ENCODE peak calls at places on chromosomes 2 and 18, in six cellular contexts. X is natural killer cell, F is GM12864, Q is dorsolateral prefrontal cortex, G is fibroblast of pulmonary artery, R is OCI-LY7. D is an unnamed sample.

GRCh38 chr2:99911711-99912110 is 230.7 kb downstream of the AFF3 start:
- DNase-seq in X (no peak), F (no peak), Q (no peak), G (no peak), R (no peak), D (no peak)

GRCh38 chr18:42736074-42736473 is 379.4 kb downstream of the RIT2 start:
- DNase-seq in X (no peak), F (no peak), Q (no peak), G (no peak), R (no peak), D (no peak)

GRCh38 chr2:144389151-144389929 is 130.6 kb downstream of the ZEB2 start:
- DNase-seq in X (no peak), F (no peak), Q (no peak), G (no peak), R (no peak), D (no peak)

GRCh38 chr2:96699621-96700020 is 40.2 kb downstream of the LMAN2L start:
- DNase-seq in X (no peak), F (no peak), Q (no peak), G (no peak), R (no peak), D (no peak)

GRCh38 chr2:124476291-124476690 is 451.2 kb downstream of the CNTNAP5 start:
- DNase-seq in X (no peak), F (no peak), Q (no peak), G (peak), R (no peak), D (no peak)

GRCh38 chr2:26245231-26245732 is 543 bp downstream of the HADHB start:
- DNase-seq in X (peak), F (no peak), Q (peak), G (peak), R (peak), D (no peak)

GRCh38 chr2:38866773-38867443 is 8.8 kb downstream of the DHX57 start:
- DNase-seq in X (no peak), F (no peak), Q (no peak), G (no peak), R (no peak), D (no peak)

GRCh38 chr2:10057231-10058107 is 14.1 kb downstream of the KLF11 start:
- DNase-seq in X (no peak), F (no peak), Q (no peak), G (peak), R (no peak), D (no peak)

GRCh38 chr2:240425236-240425615 is 10.2 kb upstream of the GPC1 start:
- DNase-seq in X (no peak), F (no peak), Q (peak), G (no peak), R (no peak), D (no peak)

GRCh38 chr2:135190799-135191198 is 138.7 kb downstream of the RAB3GAP1 start:
- DNase-seq in X (no peak), F (no peak), Q (no peak), G (no peak), R (no peak), D (no peak)

GRCh38 chr2:111200333-111200879 is 79.7 kb downstream of the BCL2L11 start:
- DNase-seq in X (no peak), F (no peak), Q (no peak), G (no peak), R (no peak), D (no peak)

GRCh38 chr2:179591690-179592089 is 269.7 kb downstream of the ZNF385B start:
- DNase-seq in X (no peak), F (no peak), Q (no peak), G (no peak), R (no peak), D (no peak)

GRCh38 chr2:219596954-219597551 is 604 bp upstream of the STK11IP start:
- DNase-seq in X (no peak), F (no peak), Q (no peak), G (peak), R (no peak), D (no peak)

GRCh38 chr2:62920070-62920469 is 130.6 kb upstream of the OTX1 start:
- DNase-seq in X (no peak), F (no peak), Q (no peak), G (peak), R (no peak), D (no peak)

GRCh38 chr2:9388102-9388735 is 35.1 kb downstream of the ITGB1BP1 start:
- DNase-seq in X (no peak), F (no peak), Q (no peak), G (no peak), R (no peak), D (no peak)

GRCh38 chr2:169363570-169364150 is 1.3 kb upstream of the LRP2 start:
- DNase-seq in X (no peak), F (no peak), Q (peak), G (peak), R (no peak), D (peak)

GRCh38 chr2:105114551-105114950 is 76.7 kb downstream of the MRPS9 start:
- DNase-seq in X (no peak), F (peak), Q (no peak), G (peak), R (peak), D (no peak)

GRCh38 chr18:23281626-23282436 is 146.5 kb downstream of the CABLES1 start:
- DNase-seq in X (no peak), F (no peak), Q (no peak), G (no peak), R (no peak), D (no peak)

DNA sequence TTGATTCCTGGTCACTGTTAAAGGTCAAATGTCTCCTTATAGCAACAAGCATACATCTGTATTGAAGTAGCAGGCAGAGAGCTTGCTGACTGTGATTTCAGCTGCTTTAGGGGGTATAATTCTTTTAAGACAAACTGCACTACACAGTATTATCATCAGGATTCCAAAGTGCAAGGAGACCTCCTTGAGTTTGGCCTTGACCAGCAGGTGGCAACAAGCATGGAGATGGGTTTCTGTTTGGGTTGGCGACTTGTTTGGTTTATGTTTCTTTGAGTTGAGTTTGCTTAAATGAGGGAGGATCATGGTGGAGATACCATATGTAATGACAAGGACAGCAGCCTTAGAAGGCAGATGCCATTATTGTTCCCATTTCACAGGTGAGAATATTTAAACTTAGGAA is 681.0 kb upstream of the ID2 start:
- DNase-seq in X (no peak), F (no peak), Q (no peak), G (peak), R (peak), D (no peak)
- TF ChIP-seq CTCF in X (peak), F (peak), Q (no peak), G (peak), R (peak), D (no peak)

DNA sequence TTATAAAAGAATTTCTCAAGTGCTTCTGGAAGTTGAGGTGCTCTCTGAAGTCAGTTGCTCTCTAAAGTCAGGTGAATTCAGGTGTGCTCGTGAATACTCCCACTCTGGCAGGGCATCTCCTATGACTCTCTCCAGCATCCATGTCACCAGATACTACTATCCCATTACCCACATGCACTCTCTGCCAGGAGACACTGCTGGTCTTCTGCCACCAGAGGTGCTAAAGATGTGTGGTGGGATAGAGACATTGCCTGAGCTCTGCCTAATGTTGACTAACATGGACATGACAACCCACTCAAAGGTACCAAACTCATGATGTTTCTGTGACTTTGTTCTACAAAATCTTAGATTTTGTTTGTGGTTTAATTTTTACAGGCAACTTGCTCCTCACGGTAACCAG is 106.4 kb upstream of the HNRNPA3 start:
- DNase-seq in X (no peak), F (no peak), Q (no peak), G (no peak), R (peak), D (no peak)
- TF ChIP-seq CTCF in X (no peak), F (peak), Q (no peak), G (peak), R (peak), D (no peak)

DNA sequence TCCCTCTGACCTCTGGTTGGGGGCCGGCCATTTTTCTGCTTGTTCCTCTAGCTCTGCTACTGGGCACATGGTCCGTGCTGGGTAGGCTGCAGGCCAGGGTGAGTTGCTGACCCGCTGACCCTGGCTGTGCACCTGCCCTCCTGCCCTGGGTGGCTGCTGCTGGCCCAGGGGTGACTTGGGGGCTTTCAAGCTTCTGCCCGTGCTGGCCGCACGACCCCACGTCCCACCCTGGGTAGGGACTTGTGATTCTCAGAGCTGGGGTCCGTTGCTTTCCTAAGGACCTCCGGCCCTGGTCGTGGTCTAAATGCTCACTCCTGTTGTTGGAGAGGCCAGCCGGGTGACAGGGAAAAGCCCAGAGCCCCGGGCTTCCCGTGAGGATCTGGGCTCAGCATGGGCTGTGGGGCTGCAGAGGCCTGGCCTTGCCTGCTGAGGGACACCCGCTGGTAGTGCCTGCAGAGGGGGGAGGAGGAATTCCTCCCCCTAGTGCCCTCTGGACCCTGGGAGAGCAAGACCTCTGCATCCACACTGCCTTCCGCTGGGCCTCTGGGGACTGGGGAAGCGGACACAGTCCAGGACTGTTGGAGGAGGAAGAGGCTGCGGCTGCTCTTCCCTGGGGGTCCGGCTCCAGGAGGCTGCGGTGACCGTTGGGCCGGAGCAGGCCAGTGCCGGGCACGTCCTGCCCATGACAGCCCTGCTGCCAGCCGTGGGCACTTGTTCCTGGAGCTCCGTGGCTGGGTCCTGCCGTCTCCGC is 6.3 kb upstream of the GAL3ST2 start:
- DNase-seq in X (no peak), F (no peak), Q (no peak), G (no peak), R (no peak), D (no peak)
- TF ChIP-seq CTCF in X (no peak), F (no peak), Q (no peak), G (no peak), R (no peak), D (no peak)

GRCh38 chr2:189982777-189983394 is 79.6 kb downstream of the MSTN start:
- DNase-seq in X (no peak), F (no peak), Q (no peak), G (peak), R (peak), D (no peak)
- TF ChIP-seq CTCF in X (no peak), F (peak), Q (no peak), G (peak), R (peak), D (no peak)

DNA sequence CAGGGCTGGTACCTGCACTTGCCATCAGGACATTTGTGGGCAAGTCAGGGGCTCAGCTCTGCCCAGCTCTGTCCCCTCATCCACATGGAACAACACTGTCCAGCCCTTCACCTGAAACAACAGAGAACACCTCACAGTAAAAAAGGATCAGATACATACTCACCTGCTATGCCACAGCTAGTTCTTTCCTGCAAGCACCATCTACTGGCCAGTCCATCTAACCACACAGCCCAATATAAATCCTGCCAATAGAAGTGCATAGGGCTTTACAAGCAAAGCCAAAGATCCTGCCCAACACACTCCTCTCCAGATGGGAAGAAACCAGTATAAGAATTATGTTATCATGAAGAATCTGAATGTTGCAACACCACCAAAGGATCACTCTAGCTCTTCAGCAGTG is 52.2 kb upstream of the GALNT13 start:
- DNase-seq in X (no peak), F (no peak), Q (no peak), G (no peak), R (no peak), D (no peak)
- TF ChIP-seq CTCF in X (no peak), F (no peak), Q (no peak), G (no peak), R (no peak), D (no peak)